ENCODE peak calls at places on chromosomes 12 and 14, in nine cellular contexts. M is GM06990; S is HCT116; Z is CD8-positive, alpha-beta T cell; F is neural progenitor cell; J is WTC11; E is AG10803; L is brain microvascular endothelial cell; W is choroid plexus epithelial cell. X is an unnamed sample.

GRCh38 chr12:48956279-48957140 is 777 bp downstream of the ARF3 start:
- DNase-seq in M (no peak), S (peak), Z (no peak), F (peak), J (peak), E (peak), L (peak), W (peak), X (peak)

GRCh38 chr12:24393105-24393504 is 443.6 kb upstream of the SOX5 start:
- DNase-seq in M (no peak), S (no peak), Z (no peak), F (no peak), J (no peak), E (no peak), L (no peak), W (no peak), X (no peak)

GRCh38 chr14:92362781-92363235 is 39.8 kb downstream of the SLC24A4 start:
- DNase-seq in M (no peak), S (no peak), Z (no peak), F (no peak), J (no peak), E (peak), L (peak), W (no peak), X (no peak)

GRCh38 chr14:61472025-61472672 is 150.8 kb downstream of the PRKCH start:
- DNase-seq in M (no peak), S (no peak), Z (no peak), F (no peak), J (no peak), E (peak), L (peak), W (peak), X (peak)

GRCh38 chr12:108852674-108853073 is 4.7 kb downstream of the SSH1 start:
- DNase-seq in M (no peak), S (no peak), Z (no peak), F (no peak), J (no peak), E (no peak), L (no peak), W (no peak), X (no peak)

GRCh38 chr12:46557539-46558373 is 185.2 kb upstream of the SLC38A2 start:
- DNase-seq in M (no peak), S (no peak), Z (no peak), F (no peak), J (no peak), E (peak), L (no peak), W (peak), X (no peak)

GRCh38 chr12:94509317-94509716 is 49.6 kb upstream of the CEP83 start:
- DNase-seq in M (no peak), S (no peak), Z (no peak), F (no peak), J (no peak), E (no peak), L (no peak), W (peak), X (no peak)

GRCh38 chr12:42589465-42590323 is at the start of gene PRICKLE1:
- DNase-seq in M (peak), S (no peak), Z (no peak), F (peak), J (peak), E (peak), L (peak), W (peak), X (peak)

GRCh38 chr14:49677643-49678042 is 10.4 kb downstream of the POLE2 start:
- DNase-seq in M (no peak), S (no peak), Z (no peak), F (peak), J (peak), E (no peak), L (no peak), W (peak), X (no peak)

GRCh38 chr12:16323638-16324037 is 23.8 kb upstream of the MGST1 start:
- DNase-seq in M (no peak), S (no peak), Z (no peak), F (no peak), J (no peak), E (no peak), L (no peak), W (no peak), X (no peak)

DNA sequence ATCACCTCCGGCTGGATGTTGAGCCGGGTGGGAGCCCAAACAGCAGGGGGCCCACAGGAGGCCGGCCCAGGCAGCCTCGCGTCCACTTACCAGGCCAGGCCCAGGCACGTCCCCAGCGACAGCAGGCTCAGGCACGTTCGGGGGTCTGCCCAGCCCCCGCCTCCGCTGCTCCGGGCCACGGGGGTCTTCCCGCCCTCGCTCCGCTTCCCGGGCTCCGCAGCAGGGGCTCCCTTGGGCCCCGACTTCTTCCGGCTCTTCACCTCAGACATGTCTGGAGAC is 216 bp downstream of the IKBIP start:
- DNase-seq in M (no peak), S (peak), Z (peak), F (no peak), J (peak), E (no peak), L (no peak), W (no peak), X (no peak)
- TF ChIP-seq CTCF in M (peak), S (no peak), Z (no peak), F (no peak), J (no peak), E (no peak), L (no peak), W (no peak), X (no peak)

GRCh38 chr14:32405856-32406255 is 76.8 kb downstream of the AKAP6 start:
- DNase-seq in M (no peak), S (no peak), Z (no peak), F (no peak), J (no peak), E (no peak), L (no peak), W (no peak), X (no peak)
- TF ChIP-seq CTCF in M (no peak), S (no peak), Z (no peak), F (no peak), J (no peak), E (no peak), L (peak), W (peak), X (no peak)

DNA sequence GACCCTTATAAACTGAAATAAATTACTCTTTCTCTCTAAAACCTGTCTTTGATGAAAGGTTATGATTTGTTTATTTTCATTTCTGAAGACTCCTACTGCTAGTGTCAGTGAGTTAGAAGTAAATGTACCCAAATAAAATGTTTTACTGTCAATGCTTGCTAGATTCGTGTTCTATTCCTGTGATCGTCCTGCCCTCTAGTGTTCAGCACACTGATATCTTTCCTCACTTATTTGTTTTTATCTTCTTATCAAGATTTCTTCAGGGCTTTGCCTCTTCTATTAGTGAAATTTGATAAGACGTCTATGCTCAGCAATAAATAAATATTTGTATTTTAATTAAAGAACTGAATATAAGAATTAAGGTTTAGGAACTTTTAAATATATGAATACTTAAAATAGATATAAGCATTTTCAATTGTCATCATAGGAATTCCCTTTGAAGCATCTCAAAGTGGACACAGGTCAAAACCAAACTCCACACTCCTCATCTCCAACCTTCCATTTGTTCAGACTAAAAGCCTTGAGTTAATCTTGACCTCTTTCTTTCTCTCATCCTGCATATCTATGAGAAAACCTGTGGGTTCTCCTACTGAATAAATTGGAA is 75.8 kb downstream of the C12orf50 start:
- DNase-seq in M (no peak), S (peak), Z (no peak), F (peak), J (no peak), E (peak), L (peak), W (peak), X (peak)
- TF ChIP-seq CTCF in M (peak), S (peak), Z (no peak), F (peak), J (no peak), E (peak), L (peak), W (peak), X (peak)

GRCh38 chr12:97283297-97283696 is 179.3 kb upstream of the RMST start:
- DNase-seq in M (no peak), S (no peak), Z (no peak), F (peak), J (peak), E (no peak), L (no peak), W (no peak), X (no peak)
- TF ChIP-seq CTCF in M (peak), S (peak), Z (no peak), F (peak), J (peak), E (no peak), L (no peak), W (no peak), X (no peak)

DNA sequence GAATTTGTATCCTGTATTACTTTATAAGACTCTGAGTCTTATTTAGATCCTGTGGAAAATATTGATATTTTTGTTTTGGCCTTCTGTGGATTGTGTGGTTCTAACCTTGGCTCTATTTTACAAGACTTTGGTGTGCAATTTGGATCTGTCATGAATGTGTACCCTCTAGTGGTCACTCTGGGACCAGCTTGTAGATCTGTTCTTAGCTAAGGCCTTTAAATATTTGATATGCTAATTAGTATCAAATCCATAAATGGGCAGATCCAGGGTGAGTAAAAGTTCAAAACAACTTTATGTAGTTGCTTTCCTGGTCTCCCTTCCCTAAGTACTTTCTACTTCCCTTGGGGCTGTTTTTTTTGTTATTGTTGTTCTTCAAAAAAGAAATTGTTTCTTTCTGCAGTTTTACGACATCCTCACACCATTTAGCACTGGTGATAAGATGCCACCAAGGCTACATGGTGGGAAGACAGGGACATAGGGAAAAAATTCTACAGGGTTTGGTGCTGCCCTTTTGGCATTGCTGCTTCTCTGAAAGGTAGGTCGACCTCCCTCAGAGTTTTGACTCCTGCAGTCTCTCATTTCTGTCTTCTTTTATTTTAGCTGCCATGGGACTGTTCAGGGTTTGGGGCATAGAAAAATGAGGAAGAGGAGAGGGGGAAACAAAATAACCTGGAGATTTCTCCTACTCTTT is 238.5 kb downstream of the GPHN start:
- DNase-seq in M (no peak), S (peak), Z (no peak), F (peak), J (no peak), E (peak), L (peak), W (peak), X (peak)
- TF ChIP-seq CTCF in M (peak), S (peak), Z (no peak), F (peak), J (peak), E (peak), L (peak), W (peak), X (peak)

DNA sequence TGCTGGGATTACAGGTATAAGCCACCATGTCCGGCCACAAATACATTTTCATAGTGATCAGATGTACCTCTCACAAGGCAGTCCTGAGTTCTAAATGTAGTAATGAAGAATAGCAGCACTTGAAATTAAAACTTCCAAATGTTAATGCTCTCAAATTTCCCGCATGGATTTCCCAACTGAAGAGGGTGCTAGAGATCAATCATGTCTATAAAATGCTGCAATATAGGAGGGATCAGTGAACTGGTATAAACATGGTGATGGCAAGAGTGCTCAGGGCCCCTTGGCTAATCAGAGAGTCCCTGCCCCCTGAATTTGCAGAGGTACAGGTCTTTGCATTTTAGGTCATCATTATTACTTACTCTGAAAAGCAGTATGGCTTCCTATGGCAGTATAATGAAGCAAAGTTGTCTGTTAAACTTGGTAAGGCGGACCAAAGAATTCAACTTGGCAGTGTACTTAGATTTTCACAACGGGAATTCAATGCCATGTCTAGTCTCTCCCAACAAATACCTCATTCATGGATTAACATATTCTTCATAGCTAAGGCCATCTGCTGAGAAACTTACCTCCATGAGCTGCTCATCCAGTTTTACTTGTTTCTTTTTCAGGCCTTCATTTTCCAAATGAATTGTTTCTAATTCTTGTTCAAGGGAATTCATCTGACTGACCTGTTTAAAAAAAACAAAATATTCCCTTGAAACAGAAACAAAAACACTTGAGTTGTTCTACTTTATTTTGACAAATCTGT is 67.0 kb upstream of the SAV1 start:
- DNase-seq in M (no peak), S (no peak), Z (no peak), F (no peak), J (no peak), E (no peak), L (no peak), W (peak), X (no peak)
- TF ChIP-seq CTCF in M (no peak), S (peak), Z (no peak), F (no peak), J (no peak), E (no peak), L (no peak), W (peak), X (no peak)

GRCh38 chr14:63773504-63773903 is 45.6 kb upstream of the SGPP1 start:
- DNase-seq in M (no peak), S (no peak), Z (no peak), F (no peak), J (no peak), E (no peak), L (no peak), W (no peak), X (no peak)

GRCh38 chr14:63782683-63783389 is 55.0 kb upstream of the SGPP1 start:
- DNase-seq in M (no peak), S (no peak), Z (no peak), F (no peak), J (no peak), E (no peak), L (no peak), W (no peak), X (no peak)

GRCh38 chr14:63781686-63782085 is 53.8 kb upstream of the SGPP1 start:
- DNase-seq in M (no peak), S (peak), Z (no peak), F (no peak), J (no peak), E (no peak), L (no peak), W (no peak), X (no peak)

DNA sequence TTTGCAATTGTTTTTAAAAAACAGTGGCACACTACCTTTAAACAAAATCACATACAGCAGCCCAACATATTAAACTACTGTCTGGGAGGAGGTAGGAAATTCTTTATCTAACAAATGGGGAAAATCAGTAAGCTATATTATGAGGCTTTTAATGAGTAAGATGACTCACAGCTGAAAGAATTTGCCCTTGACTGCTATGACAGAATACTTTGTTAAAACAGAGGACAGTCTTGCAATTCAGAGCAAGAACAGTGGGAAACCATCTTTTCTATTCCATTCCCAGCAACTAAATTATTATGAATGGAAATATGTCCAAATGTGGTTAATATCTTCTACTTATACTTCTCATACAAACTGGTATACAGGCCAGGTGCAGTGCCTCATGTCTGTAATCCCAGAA is 49.2 kb upstream of the SGPP1 start:
- DNase-seq in M (no peak), S (peak), Z (no peak), F (no peak), J (no peak), E (peak), L (peak), W (peak), X (peak)
- TF ChIP-seq CTCF in M (no peak), S (no peak), Z (no peak), F (no peak), J (no peak), E (no peak), L (no peak), W (no peak), X (no peak)

DNA sequence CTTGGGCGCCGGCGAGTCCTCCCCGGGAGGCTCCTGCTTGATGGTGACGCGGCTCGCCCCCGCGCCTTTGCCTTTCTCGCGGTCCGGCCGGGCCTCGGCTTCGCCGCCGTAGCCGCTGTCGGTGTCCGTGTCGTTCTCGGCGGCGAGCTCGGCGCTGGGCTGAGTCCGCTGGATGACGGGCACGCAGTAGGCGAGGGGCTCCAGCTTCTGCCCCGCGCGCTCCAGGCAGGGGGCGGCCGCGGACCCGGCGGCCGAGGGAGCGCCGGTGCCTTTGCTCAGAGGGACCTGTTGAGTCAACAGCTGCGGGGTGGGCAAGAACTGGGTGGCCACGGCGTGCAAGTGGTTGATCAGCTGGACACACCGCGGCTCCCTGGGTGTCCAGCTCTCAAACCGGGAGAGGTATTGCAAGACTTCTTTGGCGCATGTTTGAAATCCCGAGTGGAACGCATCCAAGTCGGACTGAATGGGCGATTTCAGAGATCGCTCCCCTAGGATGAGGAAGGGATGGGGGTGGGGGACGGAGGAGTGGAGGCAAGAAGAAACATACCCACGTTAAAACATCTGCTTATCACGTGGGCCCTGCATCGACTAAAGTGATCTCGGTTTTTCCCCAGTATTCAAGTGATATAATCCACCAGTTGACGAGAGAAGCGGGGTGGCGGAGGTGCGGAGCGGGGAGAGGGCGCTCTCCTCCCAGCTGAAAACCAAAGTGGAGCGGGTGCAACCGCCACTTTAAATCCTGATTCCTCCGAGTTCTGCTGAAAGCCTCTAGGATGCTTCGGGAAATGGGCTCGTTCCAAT is 2.0 kb downstream of the BHLHE41 start:
- DNase-seq in M (peak), S (no peak), Z (no peak), F (peak), J (peak), E (peak), L (peak), W (peak), X (peak)
- TF ChIP-seq CTCF in M (peak), S (peak), Z (no peak), F (peak), J (no peak), E (peak), L (peak), W (peak), X (peak)

X was measured in astrocyte of the spinal cord.